ENCODE peak calls at places on chromosomes 16 and 17, in nine cellular contexts. G is WTC11, T is cardiac muscle cell, J is lower leg skin, U is Caco-2, E is upper lobe of right lung, Y is GM13977, Z is astrocyte of the spinal cord, W is choroid plexus epithelial cell. H is an unnamed sample.
A peak's percentile ranks its signal among the peaks of the same experiment; 100 is the strongest.

GRCh38 chr17:61656721-61657217 is 65.8 kb upstream of the NACA2 start:
- DNase-seq in G (no peak), T (peak; percentile 21), J (no peak), U (no peak), E (no peak), Y (no peak), Z (no peak), W (no peak), H (no peak)

GRCh38 chr17:7146115-7146514 is 31.5 kb upstream of the ASGR2 start:
- DNase-seq in G (no peak), T (no peak), J (no peak), U (no peak), E (no peak), Y (no peak), Z (no peak), W (no peak), H (no peak)

GRCh38 chr16:52383640-52384292 is 163.2 kb downstream of the TOX3 start:
- DNase-seq in G (no peak), T (peak; percentile 9), J (no peak), U (no peak), E (no peak), Y (no peak), Z (no peak), W (no peak), H (peak; percentile 2)

GRCh38 chr17:29613371-29613837 is 9.3 kb downstream of the CORO6 start:
- DNase-seq in G (peak; percentile 99), T (peak; percentile 96), J (peak; percentile 91), U (no peak), E (peak; percentile 95), Y (peak; percentile 89), Z (peak; percentile 86), W (peak; percentile 93), H (peak; percentile 92)

GRCh38 chr16:24729243-24729966 is at the start of gene TNRC6A:
- DNase-seq in G (peak; percentile 86), T (peak; percentile 94), J (peak; percentile 84), U (peak; percentile 89), E (peak; percentile 96), Y (peak; percentile 93), Z (peak; percentile 92), W (peak; percentile 88), H (peak; percentile 84)

GRCh38 chr16:55499951-55500350 is 8.9 kb upstream of the LPCAT2 start:
- DNase-seq in G (no peak), T (peak; percentile 97), J (peak; percentile 21), U (no peak), E (no peak), Y (no peak), Z (peak; percentile 98), W (peak; percentile 98), H (peak; percentile 92)

GRCh38 chr17:10243905-10244844 is 45.8 kb upstream of the GAS7 start:
- DNase-seq in G (no peak), T (peak; percentile 78), J (peak; percentile 24), U (no peak), E (peak; percentile 64), Y (no peak), Z (peak; percentile 2), W (peak; percentile 24), H (no peak)

GRCh38 chr17:68732301-68732749 is 131.2 kb upstream of the FAM20A start:
- DNase-seq in G (no peak), T (no peak), J (no peak), U (peak; percentile 58), E (no peak), Y (no peak), Z (no peak), W (no peak), H (peak; percentile 63)

GRCh38 chr17:40453881-40454630 is 10.8 kb downstream of the IGFBP4 start:
- DNase-seq in G (no peak), T (no peak), J (no peak), U (no peak), E (no peak), Y (no peak), Z (no peak), W (peak; percentile 51), H (peak; percentile 45)

DNA sequence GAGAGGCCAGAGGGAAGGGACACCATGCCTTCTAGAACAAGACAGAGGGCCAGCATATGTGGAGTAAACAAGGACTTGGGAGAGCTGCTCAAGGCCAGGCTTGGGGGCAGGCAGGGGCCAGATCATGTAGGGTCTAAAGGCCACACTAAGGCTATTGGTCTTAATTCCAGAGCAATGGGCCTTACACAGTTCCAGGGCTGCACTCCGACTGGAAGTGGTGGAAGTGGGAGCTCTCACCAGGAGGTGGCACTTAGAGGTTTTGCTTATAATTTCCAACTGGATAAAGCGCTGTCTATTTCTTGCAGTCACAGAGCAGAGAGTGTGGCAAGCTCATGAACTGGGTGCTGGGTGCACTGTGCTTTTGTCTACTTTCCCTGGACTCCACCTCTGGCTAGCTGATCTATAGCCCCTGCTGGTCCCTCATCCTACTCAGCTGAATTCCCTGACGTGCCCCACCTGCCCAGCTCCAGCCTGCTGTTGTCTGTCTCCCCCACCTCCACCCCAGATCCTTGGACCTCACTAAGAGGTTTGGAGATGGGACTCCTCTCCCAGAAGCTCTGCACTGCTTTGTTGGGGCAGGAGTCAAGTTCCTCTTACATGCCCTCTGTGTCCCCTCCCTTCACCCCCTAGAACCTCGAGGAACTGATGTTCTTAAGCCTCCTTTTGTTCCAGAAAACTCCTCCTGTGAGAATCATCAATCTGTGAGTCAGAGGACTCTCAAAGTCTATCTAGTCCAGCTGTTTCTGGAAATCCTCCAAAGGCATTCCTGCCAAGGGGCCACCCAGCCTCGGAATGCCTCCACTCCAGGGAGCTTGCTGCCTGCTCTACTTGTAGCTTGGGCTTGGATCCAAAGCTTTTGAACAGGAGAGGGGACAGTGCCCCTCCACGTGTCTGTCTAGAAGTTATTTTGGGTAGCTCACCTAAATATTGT is 48.1 kb upstream of the KSR1 start:
- DNase-seq in G (no peak), T (peak; percentile 83), J (no peak), U (no peak), E (no peak), Y (no peak), Z (peak; percentile 71), W (peak; percentile 77), H (peak; percentile 70)
- TF ChIP-seq CTCF in G (no peak), T (peak; percentile 2), J (no peak), U (no peak), E (no peak), Y (no peak), Z (no peak), W (peak; percentile 21), H (no peak)

GRCh38 chr16:81195907-81196534 is 42.5 kb upstream of the BCO1 start:
- DNase-seq in G (no peak), T (no peak), J (no peak), U (no peak), E (no peak), Y (no peak), Z (no peak), W (no peak), H (no peak)

GRCh38 chr16:81201267-81201666 is 37.2 kb upstream of the BCO1 start:
- DNase-seq in G (no peak), T (no peak), J (no peak), U (no peak), E (no peak), Y (no peak), Z (no peak), W (no peak), H (no peak)

DNA sequence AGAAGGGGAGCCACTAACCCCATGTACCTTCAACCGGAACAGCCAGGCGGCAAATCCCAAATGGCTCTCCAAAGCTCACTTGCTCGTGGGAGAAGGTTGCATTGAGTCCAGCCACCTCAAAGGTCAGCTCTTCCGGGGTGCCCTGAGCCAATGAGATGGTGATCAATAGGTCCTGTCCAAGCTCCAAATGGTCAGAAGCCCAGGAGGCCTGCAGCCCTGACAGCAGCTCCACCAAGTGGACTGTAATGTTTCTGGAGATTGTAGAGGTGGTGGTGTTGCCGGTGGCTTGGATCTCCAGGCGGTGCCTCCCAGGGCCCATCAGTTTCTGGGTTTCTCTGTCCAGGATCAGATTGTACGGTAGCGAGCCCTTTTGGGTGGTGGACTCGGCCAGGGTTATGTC is 39.9 kb upstream of the BCO1 start:
- DNase-seq in G (no peak), T (peak; percentile 34), J (no peak), U (peak; percentile 47), E (no peak), Y (no peak), Z (no peak), W (peak; percentile 58), H (no peak)
- TF ChIP-seq CTCF in G (no peak), T (peak; percentile 30), J (no peak), U (peak; percentile 34), E (no peak), Y (peak; percentile 19), Z (peak; percentile 10), W (peak; percentile 62), H (peak; percentile 2)

GRCh38 chr17:32998111-32998892 is 6.7 kb downstream of the SPACA3 start:
- DNase-seq in G (peak; percentile 92), T (peak; percentile 76), J (peak; percentile 63), U (peak; percentile 87), E (peak; percentile 82), Y (peak; percentile 76), Z (peak; percentile 47), W (peak; percentile 76), H (peak; percentile 62)

GRCh38 chr17:32993977-32994376 is 2.3 kb downstream of the SPACA3 start:
- DNase-seq in G (no peak), T (no peak), J (no peak), U (no peak), E (no peak), Y (no peak), Z (no peak), W (no peak), H (peak; percentile 38)

GRCh38 chr17:33002245-33002644 is 10.6 kb downstream of the SPACA3 start:
- DNase-seq in G (no peak), T (no peak), J (no peak), U (no peak), E (no peak), Y (no peak), Z (no peak), W (no peak), H (no peak)

GRCh38 chr17:32995416-32995815 is 3.8 kb downstream of the SPACA3 start:
- DNase-seq in G (no peak), T (no peak), J (no peak), U (no peak), E (no peak), Y (no peak), Z (no peak), W (no peak), H (no peak)

DNA sequence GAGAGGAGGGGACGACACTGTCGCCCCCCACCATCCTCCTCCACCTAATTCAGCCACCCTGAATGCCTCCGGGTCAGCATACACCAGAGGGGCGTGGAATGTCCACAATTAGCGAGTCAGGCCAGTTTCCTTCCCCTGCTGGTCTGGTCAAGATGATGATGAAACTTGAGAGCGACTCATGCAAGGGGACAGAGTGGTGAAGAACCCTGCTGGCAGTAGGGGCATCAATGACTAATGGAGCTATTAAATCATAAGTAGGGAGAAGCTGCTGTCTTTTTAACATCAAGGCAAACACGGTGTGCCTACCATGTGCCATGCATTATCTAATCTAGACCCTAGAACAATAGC is 7.2 kb downstream of the SPACA3 start:
- DNase-seq in G (no peak), T (peak; percentile 40), J (no peak), U (peak; percentile 50), E (no peak), Y (no peak), Z (no peak), W (peak; percentile 30), H (peak; percentile 29)
- TF ChIP-seq CTCF in G (no peak), T (no peak), J (no peak), U (no peak), E (no peak), Y (no peak), Z (no peak), W (no peak), H (no peak)

DNA sequence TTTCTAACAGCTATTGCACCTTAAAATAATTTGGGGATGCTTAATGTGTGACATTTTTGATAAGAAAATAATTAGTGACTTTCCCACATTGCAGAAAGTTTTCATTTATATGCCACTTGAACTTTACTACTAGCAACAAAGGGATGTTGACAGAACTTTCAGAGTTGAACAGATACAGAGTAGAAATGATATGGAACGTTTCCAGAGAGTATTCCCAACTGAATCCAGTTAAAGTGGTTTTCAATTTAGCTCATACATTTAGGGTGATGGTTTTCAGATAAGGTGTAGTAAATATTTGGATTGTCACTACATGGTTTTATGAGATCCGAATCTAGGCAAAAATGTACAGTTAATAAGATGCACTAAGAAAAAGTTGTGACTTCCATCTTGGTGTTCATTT is 17.3 kb downstream of the MAP2K4 start:
- DNase-seq in G (no peak), T (no peak), J (no peak), U (no peak), E (no peak), Y (no peak), Z (no peak), W (no peak), H (no peak)
- TF ChIP-seq CTCF in G (no peak), T (no peak), J (no peak), U (no peak), E (no peak), Y (no peak), Z (no peak), W (no peak), H (no peak)

H was measured in epithelial cell of esophagus.